ENCODE peak calls at places on chromosomes 3 and 15, in five cellular contexts. One of them, this sample, is unnamed.
A peak's percentile ranks its signal among the peaks of the same experiment; 100 is the strongest.

GRCh38 chr3:158802399-158803023 is 657 bp downstream of the MFSD1 start:
- DNase-seq in HepG2: no peak
- DNase-seq in K562: no peak
- DNase-seq in GM12878: no peak
- DNase-seq in SK-N-SH: no peak
- DNase-seq in this sample: no peak

GRCh38 chr3:187066228-187066995 is 72.9 kb downstream of the RPL39L start:
- DNase-seq in SK-N-SH: peak; percentile 32
- DNase-seq in K562: peak; percentile 58
- DNase-seq in HepG2: peak; percentile 65
- DNase-seq in GM12878: no peak
- DNase-seq in this sample: no peak

GRCh38 chr15:82943176-82943575 is 9.3 kb downstream of the HOMER2 start:
- DNase-seq in GM12878: no peak
- DNase-seq in HepG2: no peak
- DNase-seq in K562: no peak
- DNase-seq in SK-N-SH: no peak
- DNase-seq in this sample: no peak

GRCh38 chr3:3353153-3353552 is 173.7 kb upstream of the CRBN start:
- DNase-seq in HepG2: no peak
- DNase-seq in GM12878: no peak
- DNase-seq in SK-N-SH: no peak
- DNase-seq in K562: no peak
- DNase-seq in this sample: no peak

GRCh38 chr15:28020644-28021043 is 78.5 kb downstream of the OCA2 start:
- DNase-seq in K562: no peak
- DNase-seq in GM12878: no peak
- DNase-seq in HepG2: no peak
- DNase-seq in SK-N-SH: no peak
- DNase-seq in this sample: no peak

GRCh38 chr3:38370149-38370548 is 23.6 kb downstream of the XYLB start:
- DNase-seq in K562: no peak
- DNase-seq in HepG2: no peak
- DNase-seq in GM12878: no peak
- DNase-seq in SK-N-SH: no peak
- DNase-seq in this sample: no peak

GRCh38 chr15:68781766-68782588 is 38.7 kb downstream of the ANP32A start:
- DNase-seq in K562: no peak
- DNase-seq in GM12878: no peak
- DNase-seq in SK-N-SH: no peak
- DNase-seq in HepG2: no peak
- DNase-seq in this sample: no peak

GRCh38 chr3:168752339-168752738 is 656.6 kb upstream of the GOLIM4 start:
- DNase-seq in K562: no peak
- DNase-seq in GM12878: no peak
- DNase-seq in HepG2: no peak
- DNase-seq in SK-N-SH: no peak
- DNase-seq in this sample: no peak

GRCh38 chr3:61574854-61575253 is 13.5 kb downstream of the PTPRG start:
- DNase-seq in GM12878: no peak
- DNase-seq in K562: no peak
- DNase-seq in HepG2: no peak
- DNase-seq in SK-N-SH: no peak
- DNase-seq in this sample: no peak

GRCh38 chr3:128323206-128324081 is 143.2 kb downstream of the DNAJB8 start:
- DNase-seq in SK-N-SH: no peak
- DNase-seq in K562: no peak
- DNase-seq in HepG2: no peak
- DNase-seq in GM12878: no peak
- DNase-seq in this sample: no peak

GRCh38 chr3:42014443-42014945 is 52.6 kb upstream of the ULK4 start:
- DNase-seq in GM12878: no peak
- DNase-seq in K562: no peak
- DNase-seq in SK-N-SH: no peak
- DNase-seq in HepG2: no peak
- DNase-seq in this sample: peak; percentile 57

GRCh38 chr15:22912256-22912655 is 67.9 kb downstream of the CYFIP1 start:
- DNase-seq in GM12878: no peak
- DNase-seq in HepG2: no peak
- DNase-seq in SK-N-SH: no peak
- DNase-seq in K562: no peak
- DNase-seq in this sample: no peak

GRCh38 chr3:78337801-78338211 is 1297.9 kb downstream of the ROBO2 start:
- DNase-seq in GM12878: no peak
- DNase-seq in HepG2: no peak
- DNase-seq in K562: no peak
- DNase-seq in SK-N-SH: no peak
- DNase-seq in this sample: no peak

GRCh38 chr3:27290760-27291159 is 78.4 kb downstream of the NEK10 start:
- DNase-seq in GM12878: no peak
- DNase-seq in K562: no peak
- DNase-seq in SK-N-SH: no peak
- DNase-seq in HepG2: no peak
- DNase-seq in this sample: no peak

GRCh38 chr15:67836477-67836876 is 3.4 kb downstream of the RNU6-1 start:
- DNase-seq in K562: peak; percentile 58
- DNase-seq in GM12878: no peak
- DNase-seq in SK-N-SH: peak; percentile 76
- DNase-seq in HepG2: no peak
- DNase-seq in this sample: no peak

GRCh38 chr3:130963444-130963843 is 63.2 kb downstream of the ASTE1 start:
- DNase-seq in SK-N-SH: no peak
- DNase-seq in K562: no peak
- DNase-seq in HepG2: no peak
- DNase-seq in GM12878: no peak
- DNase-seq in this sample: peak; percentile 13

GRCh38 chr3:13785853-13786455 is 93.9 kb downstream of the WNT7A start:
- DNase-seq in K562: no peak
- DNase-seq in SK-N-SH: no peak
- DNase-seq in GM12878: no peak
- DNase-seq in HepG2: no peak
- DNase-seq in this sample: no peak

GRCh38 chr15:98958918-98959639 is 48.5 kb downstream of the PGPEP1L start:
- DNase-seq in GM12878: no peak
- DNase-seq in HepG2: no peak
- DNase-seq in K562: no peak
- DNase-seq in SK-N-SH: no peak
- DNase-seq in this sample: no peak

GRCh38 chr3:45736707-45737106 is 47.5 kb downstream of the SACM1L start:
- DNase-seq in K562: no peak
- DNase-seq in SK-N-SH: no peak
- DNase-seq in HepG2: no peak
- DNase-seq in GM12878: no peak
- DNase-seq in this sample: no peak

GRCh38 chr3:103459815-103460214 is 1025.0 kb downstream of the ZPLD1 start:
- DNase-seq in SK-N-SH: no peak
- DNase-seq in K562: no peak
- DNase-seq in GM12878: no peak
- DNase-seq in HepG2: no peak
- DNase-seq in this sample: no peak

GRCh38 chr3:42205800-42206514 is 60.0 kb downstream of the CCK start:
- DNase-seq in K562: no peak
- DNase-seq in SK-N-SH: no peak
- DNase-seq in HepG2: no peak
- DNase-seq in GM12878: peak; percentile 85
- DNase-seq in this sample: no peak

GRCh38 chr3:50658416-50658815 is 16.3 kb upstream of the DOCK3 start:
- DNase-seq in K562: no peak
- DNase-seq in HepG2: no peak
- DNase-seq in SK-N-SH: no peak
- DNase-seq in GM12878: no peak
- DNase-seq in this sample: no peak

GRCh38 chr3:189883113-189883753 is 237.5 kb downstream of the P3H2 start:
- DNase-seq in GM12878: no peak
- DNase-seq in K562: no peak
- DNase-seq in SK-N-SH: no peak
- DNase-seq in HepG2: no peak
- DNase-seq in this sample: no peak

GRCh38 chr15:69758810-69759410 is 306.3 kb downstream of the RPLP1 start:
- DNase-seq in HepG2: no peak
- DNase-seq in K562: no peak
- DNase-seq in SK-N-SH: no peak
- DNase-seq in GM12878: peak; percentile 56
- DNase-seq in this sample: peak; percentile 93

GRCh38 chr3:7517979-7518378 is 657.1 kb downstream of the GRM7 start:
- DNase-seq in K562: no peak
- DNase-seq in SK-N-SH: no peak
- DNase-seq in HepG2: no peak
- DNase-seq in GM12878: no peak
- DNase-seq in this sample: no peak

GRCh38 chr3:102081587-102082289 is 232.4 kb downstream of the NFKBIZ start:
- DNase-seq in HepG2: no peak
- DNase-seq in SK-N-SH: no peak
- DNase-seq in K562: no peak
- DNase-seq in GM12878: no peak
- DNase-seq in this sample: no peak

GRCh38 chr3:189899186-189899585 is 221.5 kb downstream of the P3H2 start:
- DNase-seq in GM12878: no peak
- DNase-seq in K562: no peak
- DNase-seq in SK-N-SH: no peak
- DNase-seq in HepG2: no peak
- DNase-seq in this sample: no peak

GRCh38 chr3:40869939-40870338 is 329.4 kb upstream of the CTNNB1 start:
- DNase-seq in HepG2: no peak
- DNase-seq in SK-N-SH: no peak
- DNase-seq in GM12878: no peak
- DNase-seq in K562: no peak
- DNase-seq in this sample: no peak

GRCh38 chr3:109413049-109413448 is 75.7 kb upstream of the DPPA4 start:
- DNase-seq in SK-N-SH: no peak
- DNase-seq in HepG2: no peak
- DNase-seq in GM12878: no peak
- DNase-seq in K562: no peak
- DNase-seq in this sample: no peak

GRCh38 chr15:89374116-89375004 is 39.7 kb upstream of the POLG start:
- DNase-seq in K562: no peak
- DNase-seq in GM12878: no peak
- DNase-seq in SK-N-SH: no peak
- DNase-seq in HepG2: no peak
- DNase-seq in this sample: no peak

GRCh38 chr3:125132815-125133214 is 77.0 kb upstream of the HEG1 start:
- DNase-seq in GM12878: no peak
- DNase-seq in K562: no peak
- DNase-seq in SK-N-SH: no peak
- DNase-seq in HepG2: no peak
- DNase-seq in this sample: no peak

DNA sequence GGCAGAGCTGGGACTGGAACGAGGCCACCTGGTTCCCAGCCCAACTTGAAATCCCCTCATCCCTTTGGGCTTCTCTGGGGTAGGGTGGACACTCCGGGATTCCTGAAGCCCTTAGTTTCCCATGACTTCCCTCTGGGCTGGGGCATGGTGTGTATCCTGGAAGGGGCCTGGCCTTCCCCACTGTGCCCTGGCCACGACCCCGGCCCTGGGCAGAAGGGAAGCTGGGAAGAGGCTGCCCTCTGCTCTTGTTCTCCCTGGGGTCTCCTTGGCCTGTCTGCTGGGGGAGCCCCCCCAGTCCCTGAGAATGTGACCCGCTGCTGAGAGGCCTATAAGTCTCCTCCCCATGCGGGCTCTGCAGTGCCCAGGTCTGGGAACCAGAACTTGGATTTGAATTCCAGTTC is 104.9 kb downstream of the LINGO1 start:
- DNase-seq in HepG2: no peak
- DNase-seq in SK-N-SH: no peak
- DNase-seq in GM12878: no peak
- DNase-seq in K562: no peak
- DNase-seq in this sample: no peak
- TF ChIP-seq REST in HepG2: no peak
- TF ChIP-seq REST in SK-N-SH: no peak
- TF ChIP-seq REST in GM12878: no peak
- TF ChIP-seq REST in K562: no peak
- TF ChIP-seq REST in this sample: no peak

DNA sequence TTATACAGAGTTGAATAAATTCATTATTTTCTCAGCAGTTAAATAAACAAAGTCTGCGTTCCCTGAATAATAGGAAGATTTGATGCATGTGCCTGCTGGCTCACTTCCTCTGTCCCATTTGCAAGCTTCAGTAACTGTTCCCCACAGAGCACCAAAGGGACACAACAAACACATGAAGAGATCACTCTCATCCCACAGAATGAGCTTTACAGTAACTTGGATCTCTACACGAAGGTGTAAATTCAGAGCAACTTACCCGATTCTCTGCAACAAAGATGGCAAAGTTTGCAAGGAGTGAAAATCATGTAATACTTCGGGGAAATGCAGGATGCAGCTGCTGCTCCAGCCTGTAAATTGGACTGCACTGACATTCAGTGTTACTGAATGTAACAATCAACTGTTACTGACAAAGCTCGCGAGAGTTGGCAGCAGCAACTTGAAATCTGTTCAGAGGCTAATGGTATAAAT is at the start of gene BCHE:
- DNase-seq in K562: no peak
- DNase-seq in SK-N-SH: no peak
- DNase-seq in HepG2: no peak
- DNase-seq in GM12878: no peak
- DNase-seq in this sample: no peak
- TF ChIP-seq GABPA in K562: no peak
- TF ChIP-seq GABPA in SK-N-SH: no peak
- TF ChIP-seq GABPA in HepG2: no peak
- TF ChIP-seq GABPA in GM12878: no peak
- TF ChIP-seq GABPA in this sample: no peak

GRCh38 chr3:105315157-105315556 is 51.6 kb upstream of the ALCAM start:
- DNase-seq in HepG2: no peak
- DNase-seq in SK-N-SH: no peak
- DNase-seq in GM12878: no peak
- DNase-seq in K562: no peak
- DNase-seq in this sample: no peak

GRCh38 chr3:105316307-105316706 is 50.4 kb upstream of the ALCAM start:
- DNase-seq in GM12878: no peak
- DNase-seq in K562: no peak
- DNase-seq in HepG2: no peak
- DNase-seq in SK-N-SH: no peak
- DNase-seq in this sample: no peak

GRCh38 chr3:105315827-105316226 is 50.9 kb upstream of the ALCAM start:
- DNase-seq in K562: no peak
- DNase-seq in HepG2: no peak
- DNase-seq in GM12878: no peak
- DNase-seq in SK-N-SH: no peak
- DNase-seq in this sample: no peak
- TF ChIP-seq POLR2AphosphoS5 in K562: no peak
- TF ChIP-seq POLR2AphosphoS5 in HepG2: no peak
- TF ChIP-seq POLR2AphosphoS5 in GM12878: no peak
- TF ChIP-seq POLR2AphosphoS5 in SK-N-SH: no peak
- TF ChIP-seq POLR2AphosphoS5 in this sample: no peak

GRCh38 chr15:66004618-66005262 is 135.4 kb downstream of the RAB11A start:
- DNase-seq in SK-N-SH: no peak
- DNase-seq in HepG2: peak; percentile 12
- DNase-seq in K562: peak; percentile 40
- DNase-seq in GM12878: no peak
- DNase-seq in this sample: no peak
- TF ChIP-seq REST in SK-N-SH: peak; percentile 97
- TF ChIP-seq REST in HepG2: peak; percentile 85
- TF ChIP-seq REST in K562: peak; percentile 97
- TF ChIP-seq REST in GM12878: peak; percentile 97
- TF ChIP-seq REST in this sample: peak; percentile 98